ENCODE peak calls at places on chromosomes 6 and 20, in four cellular contexts. D is K562, N is GM12878, L is transverse colon. J is an unnamed sample.
A peak's percentile ranks its signal among the peaks of the same experiment; 100 is the strongest.

GRCh38 chr20:3203315-3204123 is 963 bp downstream of the DDRGK1 start:
- DNase-seq in D (peak; percentile 58), N (no peak), L (peak; percentile 37), J (peak; percentile 42)

GRCh38 chr20:36303020-36303595 is 3.0 kb upstream of the DLGAP4 start:
- DNase-seq in D (no peak), L (no peak), N (no peak), J (no peak)

GRCh38 chr20:58147628-58148370 is 80.7 kb downstream of the ANKRD60 start:
- DNase-seq in D (no peak), L (no peak), N (no peak), J (no peak)

GRCh38 chr6:75065524-75065923 is 140.3 kb downstream of the COL12A1 start:
- DNase-seq in N (no peak), D (no peak), L (no peak), J (no peak)

GRCh38 chr6:166772518-166772917 is 145.5 kb upstream of the RPS6KA2 start:
- DNase-seq in L (no peak), D (peak; percentile 12), N (no peak), J (no peak)

GRCh38 chr6:141946502-141946901 is 186.2 kb upstream of the GJE1 start:
- DNase-seq in L (no peak), N (no peak), D (no peak), J (no peak)

GRCh38 chr20:11651647-11652046 is 266.0 kb upstream of the BTBD3 start:
- DNase-seq in D (no peak), L (no peak), N (no peak), J (no peak)

GRCh38 chr6:39247667-39248194 is 18.5 kb upstream of the KCNK5 start:
- DNase-seq in L (no peak), D (no peak), N (no peak), J (no peak)

GRCh38 chr6:117395164-117395563 is 30.6 kb downstream of the ROS1 start:
- DNase-seq in L (no peak), N (no peak), D (no peak), J (no peak)

GRCh38 chr6:111057074-111057752 is 30.1 kb upstream of the SLC16A10 start:
- DNase-seq in D (peak; percentile 61), N (no peak), L (peak; percentile 21), J (no peak)

GRCh38 chr6:9517806-9518205 is 897.1 kb downstream of the TFAP2A start:
- DNase-seq in L (no peak), N (no peak), D (no peak), J (no peak)

GRCh38 chr6:109081026-109081425 is 13.6 kb downstream of the SESN1 start:
- DNase-seq in L (no peak), D (no peak), N (no peak), J (no peak)

GRCh38 chr6:21426841-21427490 is 166.6 kb upstream of the SOX4 start:
- DNase-seq in L (no peak), D (no peak), N (no peak), J (no peak)

GRCh38 chr6:52243282-52243893 is 912 bp downstream of the IL17F start:
- DNase-seq in N (no peak), L (no peak), D (no peak), J (no peak)

GRCh38 chr6:45009547-45009946 is 318.6 kb upstream of the RUNX2 start:
- DNase-seq in N (no peak), L (no peak), D (no peak), J (no peak)

GRCh38 chr6:162887981-162888689 is 160.4 kb downstream of the PACRG start:
- DNase-seq in D (no peak), N (no peak), L (peak; percentile 70), J (peak; percentile 3)

GRCh38 chr20:13661070-13661687 is 22.4 kb upstream of the TASP1 start:
- DNase-seq in L (no peak), D (no peak), N (no peak), J (no peak)

GRCh38 chr6:53159558-53159957 is 10.9 kb upstream of the GCM1 start:
- DNase-seq in N (no peak), D (no peak), L (no peak), J (no peak)

GRCh38 chr6:4774715-4775590 is 1.3 kb upstream of the CDYL start:
- DNase-seq in L (peak; percentile 44), D (no peak), N (no peak), J (peak; percentile 31)

GRCh38 chr6:110491644-110492317 is 15.4 kb upstream of the SLC22A16 start:
- DNase-seq in D (peak; percentile 18), N (no peak), L (no peak), J (no peak)

GRCh38 chr6:160254467-160255312 is 3.9 kb downstream of the SLC22A2 start:
- DNase-seq in D (no peak), N (no peak), L (peak; percentile 70), J (no peak)

GRCh38 chr6:36286858-36287257 is 17.0 kb downstream of the PNPLA1 start:
- DNase-seq in D (no peak), L (no peak), N (no peak), J (no peak)

GRCh38 chr6:36285797-36286196 is 15.9 kb downstream of the PNPLA1 start:
- DNase-seq in D (no peak), L (no peak), N (no peak), J (no peak)

GRCh38 chr6:36283608-36284007 is 13.7 kb downstream of the PNPLA1 start:
- DNase-seq in N (no peak), L (no peak), D (no peak), J (no peak)

GRCh38 chr6:36284359-36284758 is 14.5 kb downstream of the PNPLA1 start:
- DNase-seq in D (no peak), N (no peak), L (no peak), J (no peak)

DNA sequence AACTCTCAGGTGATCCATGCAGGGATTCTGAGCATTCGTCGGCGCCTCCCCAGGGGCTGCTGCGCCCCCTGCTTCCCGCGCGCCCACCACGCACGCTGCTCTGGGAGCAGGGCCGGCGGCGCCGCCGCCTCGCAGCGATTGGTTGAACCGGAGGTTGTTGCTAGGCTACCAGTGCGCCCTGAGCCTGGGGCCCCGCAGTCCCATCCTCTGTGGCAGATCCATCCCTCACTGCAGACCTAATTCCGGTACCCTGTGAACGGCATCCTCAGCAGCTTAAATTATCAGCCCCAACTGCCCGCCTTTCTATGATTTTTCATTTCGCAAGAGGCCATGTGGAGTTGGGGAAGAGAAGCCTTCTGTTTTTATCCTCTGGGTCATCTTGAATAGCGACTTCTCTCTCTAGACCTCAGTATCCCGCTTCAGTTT is 15.3 kb downstream of the PNPLA1 start:
- DNase-seq in D (no peak), L (no peak), N (no peak), J (no peak)
- TF ChIP-seq EP300 in D (no peak), L (no peak), N (no peak), J (no peak)

GRCh38 chr6:24359640-24360454 is 2.0 kb upstream of the DCDC2 start:
- DNase-seq in N (peak; percentile 28), L (peak; percentile 78), D (peak; percentile 57), J (peak; percentile 79)
- TF ChIP-seq EP300 in N (no peak), L (no peak), D (no peak), J (no peak)

GRCh38 chr6:41073203-41073967 is 611 bp downstream of the NFYA start:
- DNase-seq in L (peak; percentile 91), N (peak; percentile 31), D (peak; percentile 95), J (peak; percentile 94)
- TF ChIP-seq EP300 in L (no peak), N (no peak), D (peak; percentile 13), J (peak; percentile 20)

DNA sequence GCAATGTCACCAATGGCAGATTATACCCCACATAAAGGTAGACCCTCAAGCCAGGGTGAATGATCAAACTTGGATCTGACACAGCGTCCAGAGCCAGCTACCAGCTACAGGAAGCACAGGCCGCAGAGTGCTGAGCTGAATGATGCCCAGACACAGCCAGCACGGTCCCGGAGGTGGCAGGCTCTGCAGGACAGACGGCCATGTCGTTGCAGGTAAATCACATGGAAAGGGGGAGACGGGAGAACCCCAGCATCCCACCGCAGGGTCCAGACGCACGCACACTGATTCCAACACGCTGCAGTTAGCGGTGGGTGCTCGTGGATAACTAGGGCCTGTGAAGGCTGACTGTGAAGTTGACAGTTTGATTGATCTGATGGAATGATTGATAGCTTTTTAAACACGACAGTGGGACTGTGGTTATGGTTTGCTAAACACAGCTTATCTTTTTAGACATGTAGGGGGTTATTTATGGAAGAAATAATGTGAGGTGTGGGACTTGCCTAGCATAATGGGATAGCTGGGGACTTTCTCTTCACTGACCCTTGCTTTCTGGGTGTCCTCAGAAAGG is 228.5 kb downstream of the ERMARD start:
- DNase-seq in L (no peak), D (no peak), N (no peak), J (peak; percentile 64)
- TF ChIP-seq EP300 in L (no peak), D (no peak), N (no peak), J (no peak)